ENCODE peak calls at places on chromosomes 4 and X, in four cellular contexts. S is activated CD8-positive, alpha-beta T cell treated with anti-CD3 and anti-CD28 coated beads for 36 hours; O is AG04450; I is dorsolateral prefrontal cortex. W is an unnamed sample.

GRCh38 chr4:183300070-183300469 is 20.0 kb downstream of the CLDN22 start:
- DNase-seq in O (peak; percentile 27), I (no peak), S (no peak), W (no peak)

GRCh38 chrX:78708171-78708570 is 39.3 kb upstream of the LPAR4 start:
- DNase-seq in S (peak; percentile 1), I (no peak), O (no peak), W (no peak)

GRCh38 chr4:103904126-103904525 is 184.3 kb upstream of the TACR3 start:
- DNase-seq in S (no peak), O (no peak), I (no peak), W (no peak)

GRCh38 chr4:129446074-129446473 is 350.1 kb downstream of the C4orf33 start:
- DNase-seq in I (no peak), S (no peak), O (no peak), W (no peak)

GRCh38 chr4:136495076-136495475 is 1037.2 kb downstream of the PCDH18 start:
- DNase-seq in I (no peak), S (no peak), O (no peak), W (no peak)

GRCh38 chr4:18041114-18041513 is 19.6 kb upstream of the LCORL start:
- DNase-seq in I (no peak), O (no peak), S (no peak), W (no peak)

GRCh38 chr4:110480031-110480549 is 4.1 kb downstream of the ENPEP start:
- DNase-seq in O (peak; percentile 73), S (no peak), I (no peak), W (no peak)

GRCh38 chr4:93066746-93067145 is 761.8 kb upstream of the ATOH1 start:
- DNase-seq in S (no peak), I (no peak), O (no peak), W (no peak)

GRCh38 chr4:44845309-44845708 is 119.0 kb upstream of the GNPDA2 start:
- DNase-seq in S (no peak), O (no peak), I (no peak), W (no peak)

GRCh38 chr4:163335384-163335783 is 3.0 kb upstream of the NPY1R start:
- DNase-seq in S (no peak), I (no peak), O (no peak), W (no peak)

GRCh38 chr4:163331629-163332360 is 601 bp downstream of the NPY1R start:
- DNase-seq in I (no peak), S (no peak), O (no peak), W (no peak)

GRCh38 chr4:163330828-163331628 is 1.4 kb downstream of the NPY1R start:
- DNase-seq in S (no peak), O (no peak), I (no peak), W (no peak)

DNA sequence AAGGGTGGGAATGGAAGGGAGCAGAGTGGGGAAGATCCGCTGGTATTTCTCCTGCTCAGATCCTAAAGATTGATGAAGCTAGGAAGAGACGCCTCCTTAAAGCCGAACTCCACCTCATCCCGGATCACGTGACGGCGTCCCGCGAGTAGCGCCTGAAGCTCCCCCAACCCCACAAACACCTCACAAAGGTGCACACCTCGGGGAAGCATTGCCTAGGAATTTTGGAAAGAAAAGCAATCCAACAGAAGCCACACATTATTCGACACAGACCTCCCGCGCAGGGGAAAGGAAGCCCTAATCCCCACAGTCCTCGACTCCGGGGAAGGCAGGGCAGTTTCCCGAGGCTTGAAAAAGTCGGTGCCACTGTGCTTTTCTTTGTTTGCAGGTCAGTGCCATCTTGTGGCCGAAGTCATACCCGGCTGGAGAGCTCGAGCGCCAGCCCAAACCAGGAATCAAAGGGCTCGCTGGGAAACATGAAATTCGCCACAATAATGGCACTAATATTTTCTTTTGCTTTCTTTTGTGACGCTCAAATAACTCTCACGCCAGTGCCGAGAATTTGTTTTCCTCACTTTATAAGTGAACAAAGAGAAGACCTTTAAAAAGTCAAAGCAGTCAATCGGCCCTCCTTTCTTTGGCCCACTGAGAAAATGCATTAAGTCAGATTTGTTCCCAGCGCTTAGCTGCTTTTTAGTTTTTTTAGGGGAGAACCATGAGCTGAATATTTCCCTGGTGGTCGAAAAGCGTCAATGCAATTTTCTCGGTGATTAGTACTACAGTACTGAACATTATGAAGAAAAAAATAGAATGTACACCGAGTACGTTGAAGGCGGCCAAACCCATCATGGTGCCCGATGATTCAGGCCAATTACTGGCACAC is at the start of gene NPY1R:
- DNase-seq in O (peak; percentile 36), I (peak; percentile 77), S (peak; percentile 55), W (peak; percentile 72)
- TF ChIP-seq CTCF in O (peak; percentile 79), I (peak; percentile 80), S (no peak), W (peak; percentile 78)

DNA sequence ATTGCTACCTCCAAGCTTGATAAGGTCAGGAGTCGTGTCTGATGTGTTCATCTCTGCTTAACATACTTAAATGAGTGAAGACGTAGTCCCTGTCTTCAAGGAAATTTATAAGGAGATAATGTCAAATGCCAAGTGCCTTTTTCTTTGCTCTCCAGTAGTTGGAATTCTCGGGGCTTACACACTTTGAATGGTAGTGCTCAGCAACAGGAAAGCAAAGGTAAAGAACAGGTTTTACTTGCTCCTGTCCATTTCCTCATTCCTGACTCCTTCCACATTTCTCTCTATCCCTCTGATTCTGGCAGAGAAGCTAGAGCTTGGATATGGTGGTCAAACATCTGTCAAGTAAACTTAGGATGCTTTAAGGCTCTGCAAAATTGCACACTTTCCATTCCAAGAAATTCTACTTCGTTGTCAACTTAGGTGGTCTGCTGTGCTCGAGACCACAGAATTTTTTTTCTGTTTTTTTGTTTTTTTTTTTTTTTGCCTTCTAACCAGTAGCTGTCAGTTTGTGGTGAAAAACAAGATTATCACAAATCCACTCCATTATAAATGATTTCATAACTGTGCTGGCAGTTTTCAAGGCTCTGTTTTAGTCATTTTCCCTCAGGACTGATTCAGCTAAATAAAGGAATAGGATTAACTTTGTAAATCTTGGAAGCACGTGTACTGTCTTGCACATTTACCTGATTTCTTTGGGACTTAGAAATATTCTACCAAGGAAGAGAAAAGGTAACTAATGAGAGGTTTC is 180.8 kb upstream of the ANXA3 start:
- DNase-seq in I (no peak), O (no peak), S (no peak), W (no peak)
- TF ChIP-seq CTCF in I (no peak), O (no peak), S (no peak), W (no peak)

GRCh38 chr4:81688085-81688484 is 216.4 kb upstream of the RASGEF1B start:
- DNase-seq in I (no peak), S (no peak), O (no peak), W (no peak)
- TF ChIP-seq CTCF in I (peak; percentile 67), S (no peak), O (no peak), W (no peak)

DNA sequence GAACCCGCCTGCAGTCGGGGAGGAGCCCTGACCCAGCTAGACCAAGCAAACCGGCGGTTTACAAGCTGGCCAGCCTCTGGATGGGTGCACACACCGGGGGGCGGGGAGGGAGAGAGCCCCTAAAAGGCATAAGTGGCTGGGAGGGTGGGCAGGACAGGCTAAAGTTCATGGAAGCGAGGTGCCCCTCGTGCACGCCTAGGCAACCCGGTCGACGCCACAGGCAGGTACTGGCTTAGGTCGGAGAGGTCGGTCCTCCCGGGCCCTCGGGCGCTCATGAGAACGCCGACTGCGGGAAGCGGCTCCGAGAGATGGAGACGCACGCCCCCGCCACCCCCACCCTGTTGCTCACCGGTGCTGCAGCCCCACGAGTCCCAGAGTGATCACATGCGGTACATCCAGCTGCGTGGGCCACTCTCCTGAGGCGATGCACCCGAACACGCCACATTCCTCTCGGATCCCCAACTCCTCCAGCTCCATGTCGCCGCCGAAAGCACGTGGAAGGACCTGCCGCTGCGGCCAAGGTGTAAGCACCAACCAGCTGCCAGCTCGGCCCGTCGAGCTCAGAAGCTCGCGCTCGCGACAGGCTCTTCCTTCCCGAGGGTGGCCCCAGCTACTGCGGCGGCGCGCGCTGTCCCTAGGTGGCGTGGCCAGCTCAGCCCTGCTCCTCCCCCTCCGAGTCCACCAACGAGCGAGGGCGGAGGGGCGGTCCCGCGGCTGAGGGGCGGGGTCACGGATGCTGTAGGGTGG is at the start of gene PPAT:
- DNase-seq in I (peak; percentile 95), O (peak; percentile 90), S (peak; percentile 98), W (peak; percentile 99)
- TF ChIP-seq CTCF in I (peak; percentile 64), O (peak; percentile 27), S (no peak), W (no peak)

GRCh38 chrX:39150621-39151020 is 349.4 kb downstream of the MID1IP1 start:
- DNase-seq in I (no peak), S (no peak), O (no peak), W (no peak)

GRCh38 chrX:39150210-39150609 is 349.0 kb downstream of the MID1IP1 start:
- DNase-seq in I (no peak), O (no peak), S (no peak), W (no peak)

GRCh38 chrX:39152106-39152649 is 350.9 kb downstream of the MID1IP1 start:
- DNase-seq in O (no peak), S (peak; percentile 62), I (no peak), W (peak; percentile 70)

GRCh38 chrX:39145859-39146258 is 344.6 kb downstream of the MID1IP1 start:
- DNase-seq in S (no peak), O (no peak), I (no peak), W (no peak)

DNA sequence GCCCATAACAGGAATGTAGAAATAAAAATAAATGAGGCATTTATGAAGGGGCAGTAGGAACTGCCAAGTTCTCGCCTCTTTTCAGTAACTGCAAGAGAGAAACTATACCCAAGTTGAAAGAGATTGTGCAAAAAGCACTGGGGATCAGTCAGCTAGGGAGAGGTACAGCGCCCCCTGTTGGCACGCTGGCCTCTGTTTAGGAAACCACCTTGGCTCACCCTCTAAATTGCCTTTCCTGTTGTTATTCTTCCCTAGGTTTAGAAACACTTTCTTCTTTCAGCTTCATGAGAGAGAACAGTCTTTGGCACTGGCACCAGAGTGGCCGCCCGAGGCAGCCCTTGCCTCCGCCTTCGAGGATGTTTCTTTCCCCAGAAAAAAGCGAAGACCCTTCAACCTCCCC is 348.5 kb downstream of the MID1IP1 start:
- DNase-seq in S (peak; percentile 75), I (peak; percentile 75), O (peak; percentile 4), W (peak; percentile 76)
- TF ChIP-seq CTCF in S (peak; percentile 72), I (peak; percentile 76), O (peak; percentile 73), W (peak; percentile 70)

DNA sequence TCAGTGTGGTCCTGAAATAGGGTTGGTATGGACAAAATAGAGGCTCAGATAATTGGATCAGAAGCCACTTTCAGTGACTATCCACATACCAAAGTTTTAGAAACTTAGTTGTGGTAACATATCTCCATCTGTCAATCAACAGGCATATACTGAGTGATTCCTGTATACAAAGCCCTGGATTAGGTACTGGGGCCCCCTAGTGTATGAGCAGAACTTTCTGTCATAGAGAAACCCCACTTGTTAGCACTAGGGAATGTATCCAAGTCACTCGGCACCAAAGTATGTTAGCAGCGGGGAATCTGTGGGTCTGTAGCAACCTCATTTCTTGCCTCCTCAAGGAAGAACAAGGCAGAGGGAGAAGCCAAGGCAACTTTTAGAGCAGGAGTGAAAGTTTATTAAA is 50.7 kb downstream of the MAP7D3 start:
- DNase-seq in S (no peak), O (no peak), I (no peak), W (no peak)
- TF ChIP-seq CTCF in S (peak; percentile 17), O (peak; percentile 43), I (peak; percentile 29), W (no peak)

GRCh38 chr4:21139327-21139726 is 439.1 kb downstream of the PACRGL start:
- DNase-seq in I (no peak), O (no peak), S (no peak), W (no peak)

GRCh38 chr4:21130606-21131005 is 430.3 kb downstream of the PACRGL start:
- DNase-seq in O (no peak), I (no peak), S (no peak), W (no peak)

GRCh38 chr4:21136231-21136630 is 436.0 kb downstream of the PACRGL start:
- DNase-seq in I (no peak), O (no peak), S (no peak), W (no peak)

GRCh38 chr4:21134994-21135393 is 434.7 kb downstream of the PACRGL start:
- DNase-seq in S (no peak), O (no peak), I (no peak), W (no peak)
- TF ChIP-seq CTCF in S (no peak), O (no peak), I (peak; percentile 46), W (peak; percentile 27)